ENCODE peak calls at places on chromosomes 11 and 22, in seven cellular contexts. O is mesenchymal stem cell, Y is neuronal stem cell, I is trophoblast cell, H is IMR-90, V is H1, K is mesendoderm. S is an unnamed sample. For H3K4me1, the result is how much of the 10 kb centered on the place peaks cover.

GRCh38 chr22:25749420-25750169 is 7.6 kb downstream of the MYO18B start:
- DNase-seq in H (no peak), O (no peak), V (no peak), I (no peak), Y (no peak), K (no peak), S (no peak)

GRCh38 chr11:2378527-2379210 is 1.6 kb downstream of the CD81 start:
- DNase-seq in O (peak), V (no peak), Y (no peak), K (no peak), H (peak), I (no peak), S (no peak)

GRCh38 chr22:23504522-23504921 is 75.6 kb downstream of the IGLL1 start:
- DNase-seq in O (no peak), H (no peak), K (no peak), V (no peak), I (no peak), Y (no peak), S (no peak)

GRCh38 chr11:104663190-104664140 is 234.8 kb downstream of the CASP12 start:
- DNase-seq in V (no peak), H (peak), O (peak), K (peak), Y (no peak), I (no peak), S (no peak)

GRCh38 chr11:17486666-17487065 is 10.0 kb upstream of the ABCC8 start:
- DNase-seq in I (no peak), V (no peak), H (no peak), Y (no peak), K (no peak), O (no peak), S (no peak)

GRCh38 chr11:96113100-96113710 is 189.3 kb upstream of the MTMR2 start:
- DNase-seq in V (no peak), I (no peak), Y (no peak), K (no peak), H (peak), O (peak), S (no peak)

GRCh38 chr11:77136074-77136473 is 8.0 kb downstream of the MYO7A start:
- DNase-seq in V (no peak), I (no peak), K (no peak), H (peak), Y (no peak), O (peak), S (no peak)

GRCh38 chr11:75421035-75421602 is 11.9 kb downstream of the KLHL35 start:
- DNase-seq in O (no peak), H (no peak), I (no peak), K (no peak), V (no peak), Y (no peak), S (no peak)

GRCh38 chr11:65424200-65425104 is 1.9 kb downstream of the NEAT1 start:
- DNase-seq in I (no peak), H (peak), Y (no peak), V (no peak), K (no peak), O (peak), S (no peak)

GRCh38 chr22:24069721-24070120 is 58.6 kb downstream of the CABIN1 start:
- DNase-seq in K (no peak), Y (no peak), H (no peak), V (no peak), I (no peak), O (no peak), S (no peak)

GRCh38 chr22:45051419-45051818 is 41.6 kb upstream of the PHF21B start:
- DNase-seq in Y (no peak), H (no peak), O (no peak), K (no peak), I (no peak), V (no peak), S (no peak)

GRCh38 chr11:110989734-110990133 is 255.8 kb upstream of the POU2AF2 start:
- DNase-seq in V (no peak), O (peak), K (no peak), Y (no peak), I (peak), H (peak), S (no peak)

GRCh38 chr11:120566176-120566575 is 54.6 kb downstream of the GRIK4 start:
- DNase-seq in O (no peak), Y (no peak), I (peak), K (peak), V (no peak), H (peak), S (peak)

GRCh38 chr22:46948411-46949144 is 186.1 kb downstream of the TBC1D22A start:
- DNase-seq in I (no peak), O (no peak), K (no peak), H (no peak), V (no peak), Y (no peak), S (no peak)

GRCh38 chr22:48154943-48155240 is 1392.4 kb downstream of the TBC1D22A start:
- DNase-seq in I (no peak), Y (no peak), K (no peak), V (no peak), O (no peak), H (no peak), S (no peak)

GRCh38 chr11:32116668-32117067 is 25.8 kb downstream of the RCN1 start:
- DNase-seq in I (no peak), O (no peak), K (no peak), V (no peak), H (no peak), Y (no peak), S (no peak)

GRCh38 chr11:101567086-101567485 is 16.7 kb downstream of the TRPC6 start:
- DNase-seq in O (no peak), V (peak), I (no peak), K (peak), Y (peak), H (no peak), S (peak)

GRCh38 chr11:37500425-37500824 is 902.4 kb upstream of the RAG2 start:
- DNase-seq in V (no peak), Y (no peak), O (no peak), H (peak), I (no peak), K (peak), S (no peak)

GRCh38 chr11:7511405-7511804 is 2.4 kb upstream of the PPFIBP2 start:
- DNase-seq in Y (no peak), O (no peak), K (no peak), I (no peak), V (no peak), H (no peak), S (no peak)

GRCh38 chr11:45518096-45518852 is 147.1 kb downstream of the CHST1 start:
- DNase-seq in I (no peak), Y (peak), K (peak), O (no peak), V (peak), H (no peak), S (peak)

GRCh38 chr22:22458896-22459588 is 49.5 kb downstream of the ZNF280B start:
- DNase-seq in H (no peak), V (no peak), K (peak), Y (no peak), I (no peak), O (no peak), S (no peak)

GRCh38 chr22:38863531-38864131 is 8.4 kb downstream of the CBX6 start:
- DNase-seq in H (no peak), K (no peak), Y (no peak), V (no peak), O (no peak), I (no peak), S (peak)

GRCh38 chr11:70270877-70271634 is 566 bp downstream of the PPFIA1 start:
- DNase-seq in H (peak), I (peak), O (peak), V (peak), Y (peak), K (peak), S (peak)

GRCh38 chr11:79314906-79315689 is 125.7 kb downstream of the TENM4 start:
- DNase-seq in H (peak), I (no peak), O (peak), K (peak), Y (peak), V (peak), S (peak)

GRCh38 chr11:91970604-91971003 is 254.0 kb upstream of the FAT3 start:
- DNase-seq in V (no peak), O (no peak), K (no peak), Y (no peak), I (no peak), H (no peak), S (no peak)

GRCh38 chr22:50299724-50300619 is 7.5 kb downstream of the PLXNB2 start:
- DNase-seq in H (no peak), V (peak), K (peak), Y (no peak), I (peak), O (no peak), S (peak)

GRCh38 chr22:36237462-36238347 is 1.6 kb downstream of the APOL2 start:
- DNase-seq in Y (no peak), V (no peak), O (peak), I (no peak), H (no peak), K (no peak), S (peak)

GRCh38 chr11:111775024-111775710 is 9.0 kb upstream of the PPP2R1B start:
- DNase-seq in K (no peak), Y (no peak), O (no peak), I (no peak), H (peak), V (no peak), S (no peak)

GRCh38 chr22:47801541-47802245 is 1039.2 kb downstream of the TBC1D22A start:
- DNase-seq in H (no peak), V (no peak), Y (no peak), K (no peak), I (no peak), O (no peak), S (no peak)

GRCh38 chr11:4763096-4763495 is 6.6 kb downstream of the OR51F1 start:
- DNase-seq in Y (no peak), I (no peak), O (no peak), H (no peak), K (no peak), V (no peak), S (no peak)

GRCh38 chr11:7522106-7522505 is 8.3 kb downstream of the PPFIBP2 start:
- DNase-seq in K (no peak), Y (no peak), O (no peak), I (no peak), V (no peak), H (no peak), S (no peak)

GRCh38 chr11:34915136-34916013 is 804 bp downstream of the APIP start:
- DNase-seq in V (no peak), K (no peak), Y (no peak), I (no peak), H (peak), O (peak), S (no peak)

GRCh38 chr11:94897330-94897768 is 76.0 kb downstream of the CWC15 start:
- DNase-seq in I (peak), O (peak), H (peak), Y (peak), K (peak), V (peak), S (peak)

GRCh38 chr11:61922539-61922938 is 5.2 kb upstream of the RAB3IL1 start:
- DNase-seq in H (peak), V (peak), I (no peak), K (peak), Y (no peak), O (peak), S (no peak)

GRCh38 chr11:20373568-20374209 is 10.2 kb downstream of the HTATIP2 start:
- DNase-seq in O (no peak), I (no peak), V (no peak), Y (no peak), K (no peak), H (no peak), S (no peak)

GRCh38 chr11:10314199-10315072 is 9.6 kb downstream of the ADM start:
- DNase-seq in K (peak), H (peak), I (peak), Y (no peak), O (peak), V (no peak), S (peak)

GRCh38 chr11:95972055-95972454 is 48.1 kb upstream of the MTMR2 start:
- DNase-seq in K (no peak), O (peak), H (peak), V (no peak), Y (no peak), I (no peak), S (no peak)

GRCh38 chr22:20566420-20567260 is 59.2 kb downstream of the MED15 start:
- DNase-seq in K (no peak), V (no peak), O (no peak), Y (no peak), I (peak), H (peak), S (no peak)
- H3K4me1 ChIP-seq in K (under half), V (under half), O (half or more), Y (under half), I (under half), H (under half), S (under half)

GRCh38 chr11:9266926-9267325 is 1.8 kb upstream of the DENND5A start:
- DNase-seq in I (no peak), H (no peak), K (no peak), Y (no peak), V (no peak), O (no peak), S (no peak)

GRCh38 chr11:9264381-9265210 is 554 bp downstream of the DENND5A start:
- DNase-seq in Y (peak), O (peak), H (peak), I (peak), V (peak), K (peak), S (peak)

GRCh38 chr11:9266132-9266736 is 1.1 kb upstream of the DENND5A start:
- DNase-seq in Y (no peak), K (no peak), H (no peak), V (no peak), O (no peak), I (no peak), S (no peak)

GRCh38 chr11:9265211-9266131 is at the start of gene DENND5A:
- DNase-seq in Y (peak), K (peak), I (peak), H (peak), O (peak), V (peak), S (peak)

GRCh38 chr11:9263840-9264380 is 1.2 kb downstream of the DENND5A start:
- DNase-seq in O (peak), H (peak), K (no peak), I (peak), V (no peak), Y (no peak), S (no peak)
- H3K27ac ChIP-seq in O (peak), H (peak), K (no peak), I (no peak), V (no peak), Y (no peak), S (no peak)

GRCh38 chr11:116311141-116311540 is 461.6 kb downstream of the BUD13 start:
- DNase-seq in H (no peak), O (no peak), I (no peak), V (no peak), K (no peak), Y (no peak), S (no peak)
- H3K4ac ChIP-seq in H (no peak), O (no peak), I (no peak), V (no peak), K (no peak), Y (no peak), S (no peak)

GRCh38 chr11:68543594-68543993 is 83.0 kb downstream of the PPP6R3 start:
- DNase-seq in O (peak), H (no peak), Y (no peak), I (no peak), V (no peak), K (no peak), S (no peak)

GRCh38 chr11:68542617-68543016 is 82.1 kb downstream of the PPP6R3 start:
- DNase-seq in I (peak), Y (no peak), H (peak), O (peak), K (peak), V (no peak), S (no peak)

GRCh38 chr11:68546555-68546954 is 86.0 kb downstream of the PPP6R3 start:
- DNase-seq in I (no peak), V (no peak), Y (no peak), H (peak), O (peak), K (peak), S (no peak)

GRCh38 chr11:68545347-68545746 is 84.8 kb downstream of the PPP6R3 start:
- DNase-seq in I (no peak), Y (no peak), O (no peak), V (no peak), K (no peak), H (no peak), S (no peak)

DNA sequence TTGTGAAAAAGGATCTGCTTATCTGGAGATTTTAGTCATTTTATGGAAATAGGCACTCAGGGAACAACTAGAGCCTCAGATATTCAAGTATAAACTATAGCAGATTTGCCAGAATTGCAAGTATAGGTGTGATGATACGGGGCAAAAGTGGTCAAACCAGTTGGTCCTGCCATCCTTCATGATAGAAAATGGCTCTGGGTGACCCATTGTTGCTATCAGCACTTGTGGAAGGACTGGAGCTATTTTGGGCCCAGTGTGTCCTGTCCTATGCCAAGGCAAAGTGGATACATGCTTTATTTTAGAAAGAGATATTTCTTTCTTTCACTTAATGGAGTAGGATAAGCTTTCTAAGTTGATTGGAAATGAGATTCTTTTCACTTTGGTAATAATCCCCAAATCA is 85.2 kb downstream of the PPP6R3 start:
- DNase-seq in I (peak), H (no peak), O (no peak), V (no peak), Y (no peak), K (no peak), S (no peak)
- H3K4me1 ChIP-seq in I (under half), H (under half), O (under half), V (under half), Y (under half), K (under half), S (under half)

GRCh38 chr22:19846620-19847344 is 7.9 kb downstream of the GNB1L start:
- DNase-seq in Y (no peak), V (no peak), H (no peak), K (no peak), O (no peak), I (no peak), S (no peak)
- H3K27ac ChIP-seq in Y (no peak), V (no peak), H (no peak), K (no peak), O (no peak), I (no peak), S (no peak)

GRCh38 chr11:130514316-130514715 is 65.9 kb downstream of the ADAMTS15 start:
- DNase-seq in Y (no peak), H (peak), I (no peak), O (no peak), K (no peak), V (peak), S (no peak)
- H3K4ac ChIP-seq in Y (no peak), H (no peak), I (no peak), O (no peak), K (no peak), V (no peak), S (no peak)

S was measured in H9.